ENCODE peak calls at places on chromosomes 13 and 19, in four cellular contexts. One of them, this sample, is unnamed.

GRCh38 chr13:20960663-20961309 is 58.2 kb upstream of the XPO4 start:
- DNase-seq in mesendoderm: no peak
- DNase-seq in H1: no peak
- DNase-seq in H9: no peak
- DNase-seq in this sample: no peak

GRCh38 chr19:41682437-41682836 is 5.6 kb downstream of the CEACAM7 start:
- DNase-seq in H9: no peak
- DNase-seq in mesendoderm: no peak
- DNase-seq in H1: no peak
- DNase-seq in this sample: no peak

GRCh38 chr19:54100560-54100959 is at the start of gene OSCAR:
- DNase-seq in H9: no peak
- DNase-seq in mesendoderm: no peak
- DNase-seq in H1: no peak
- DNase-seq in this sample: no peak

GRCh38 chr19:45161715-45162463 is 1.1 kb upstream of the NKPD1 start:
- DNase-seq in mesendoderm: peak; percentile 63
- DNase-seq in H9: peak; percentile 80
- DNase-seq in H1: peak; percentile 86
- DNase-seq in this sample: peak; percentile 28

GRCh38 chr13:22128413-22129198 is 457.7 kb downstream of the FGF9 start:
- DNase-seq in H9: no peak
- DNase-seq in mesendoderm: no peak
- DNase-seq in H1: no peak
- DNase-seq in this sample: peak; percentile 59

GRCh38 chr13:36858285-36858684 is 39.3 kb downstream of the RFXAP start:
- DNase-seq in mesendoderm: peak; percentile 84
- DNase-seq in H1: no peak
- DNase-seq in H9: no peak
- DNase-seq in this sample: peak; percentile 65

GRCh38 chr13:106858910-106859309 is 291.0 kb upstream of the ARGLU1 start:
- DNase-seq in H1: no peak
- DNase-seq in mesendoderm: peak; percentile 79
- DNase-seq in H9: no peak
- DNase-seq in this sample: no peak

GRCh38 chr13:30466358-30466714 is 600 bp upstream of the HMGB1 start:
- DNase-seq in H9: no peak
- DNase-seq in H1: no peak
- DNase-seq in mesendoderm: peak; percentile 64
- DNase-seq in this sample: peak; percentile 60

GRCh38 chr19:18310118-18310909 is 12.6 kb downstream of the LSM4 start:
- DNase-seq in H9: no peak
- DNase-seq in mesendoderm: no peak
- DNase-seq in H1: no peak
- DNase-seq in this sample: no peak

GRCh38 chr19:46878613-46879375 is 18.0 kb downstream of the ARHGAP35 start:
- DNase-seq in mesendoderm: no peak
- DNase-seq in H9: no peak
- DNase-seq in H1: no peak
- DNase-seq in this sample: peak; percentile 93

GRCh38 chr19:609001-609340 is 19.3 kb downstream of the HCN2 start:
- DNase-seq in H1: no peak
- DNase-seq in mesendoderm: no peak
- DNase-seq in H9: no peak
- DNase-seq in this sample: no peak

GRCh38 chr19:55643003-55643732 is at the start of gene ZNF581:
- DNase-seq in H9: peak; percentile 71
- DNase-seq in mesendoderm: peak; percentile 87
- DNase-seq in H1: peak; percentile 90
- DNase-seq in this sample: peak; percentile 78

GRCh38 chr13:103663996-103664395 is 597.8 kb upstream of the SLC10A2 start:
- DNase-seq in H1: no peak
- DNase-seq in H9: no peak
- DNase-seq in mesendoderm: no peak
- DNase-seq in this sample: no peak

GRCh38 chr13:65472336-65472735 is 1757.8 kb downstream of the PCDH9 start:
- DNase-seq in H1: no peak
- DNase-seq in H9: no peak
- DNase-seq in mesendoderm: no peak
- DNase-seq in this sample: no peak

GRCh38 chr19:51568456-51568855 is 2.6 kb upstream of the ZNF175 start:
- DNase-seq in H9: no peak
- DNase-seq in H1: no peak
- DNase-seq in mesendoderm: no peak
- DNase-seq in this sample: no peak

GRCh38 chr13:32911506-32911905 is 104.7 kb upstream of the KL start:
- DNase-seq in mesendoderm: peak; percentile 76
- DNase-seq in H1: no peak
- DNase-seq in H9: peak; percentile 70
- DNase-seq in this sample: peak; percentile 57

GRCh38 chr13:114111577-114111976 is 20.8 kb downstream of the RASA3 start:
- DNase-seq in mesendoderm: no peak
- DNase-seq in H1: no peak
- DNase-seq in H9: no peak
- DNase-seq in this sample: peak; percentile 97

GRCh38 chr19:28977826-28978225 is 235.1 kb downstream of the UQCRFS1 start:
- DNase-seq in H9: no peak
- DNase-seq in H1: peak; percentile 52
- DNase-seq in mesendoderm: peak; percentile 29
- DNase-seq in this sample: no peak

GRCh38 chr19:28985201-28985600 is 227.8 kb downstream of the UQCRFS1 start:
- DNase-seq in mesendoderm: no peak
- DNase-seq in H1: no peak
- DNase-seq in H9: no peak
- DNase-seq in this sample: no peak

GRCh38 chr19:28984315-28984714 is 228.6 kb downstream of the UQCRFS1 start:
- DNase-seq in mesendoderm: no peak
- DNase-seq in H1: no peak
- DNase-seq in H9: no peak
- DNase-seq in this sample: no peak

GRCh38 chr19:28980236-28980868 is 232.6 kb downstream of the UQCRFS1 start:
- DNase-seq in H1: no peak
- DNase-seq in mesendoderm: peak; percentile 75
- DNase-seq in H9: peak; percentile 73
- DNase-seq in this sample: peak; percentile 68

GRCh38 chr19:28981994-28982393 is 231.0 kb downstream of the UQCRFS1 start:
- DNase-seq in mesendoderm: no peak
- DNase-seq in H9: no peak
- DNase-seq in H1: no peak
- DNase-seq in this sample: no peak
- H4K5ac ChIP-seq in mesendoderm: no peak overlapping the region
- H4K5ac ChIP-seq in H9: no peak overlapping the region
- H4K5ac ChIP-seq in H1: no peak overlapping the region
- H4K5ac ChIP-seq in this sample: no peak overlapping the region

DNA sequence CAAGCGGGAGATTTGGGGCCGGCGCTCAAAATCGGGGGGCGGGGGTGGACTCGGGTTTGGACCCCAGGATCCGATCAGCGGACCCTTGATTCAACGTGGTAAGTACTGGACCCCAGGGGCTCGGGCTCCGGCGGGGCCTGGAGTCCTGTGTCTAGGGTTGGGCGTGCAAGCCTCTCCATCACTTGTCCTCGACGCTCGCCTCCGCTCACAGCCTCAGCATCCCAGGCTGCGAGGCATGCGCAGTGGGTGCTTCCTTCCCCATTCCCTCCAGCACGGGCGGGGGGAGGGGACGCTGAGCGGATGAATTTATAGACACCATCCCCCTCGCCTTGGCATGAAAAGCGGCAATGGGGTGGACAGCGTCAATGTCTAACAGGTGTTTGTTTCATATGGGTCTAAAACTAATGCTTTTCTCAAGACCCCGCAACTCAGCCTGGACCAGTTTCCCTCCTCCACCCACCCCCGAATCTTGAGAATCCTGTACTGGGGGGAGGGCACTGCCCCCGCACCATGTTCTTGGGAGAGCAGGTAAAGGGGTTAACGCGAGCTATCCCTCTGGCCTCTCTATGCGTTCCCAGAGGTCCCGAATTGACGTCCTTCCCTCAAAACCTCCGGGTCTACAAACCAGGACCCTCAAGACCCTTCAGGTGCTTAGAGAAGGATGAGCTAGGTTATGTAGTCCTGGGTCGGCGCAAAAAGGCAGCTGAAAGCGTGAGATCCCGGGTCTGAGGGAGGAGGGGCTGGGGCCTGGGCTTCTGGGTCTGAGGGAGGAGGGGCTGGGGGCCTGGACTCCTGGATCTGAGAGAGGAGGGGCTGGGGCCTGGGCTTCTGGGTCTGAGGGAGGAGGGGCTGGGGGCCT is 556 bp downstream of the CPT1C start:
- DNase-seq in mesendoderm: peak; percentile 87
- DNase-seq in H9: peak; percentile 78
- DNase-seq in H1: peak; percentile 84
- DNase-seq in this sample: peak; percentile 70
- H3K9ac ChIP-seq in mesendoderm: peak overlapping the region; percentile 72
- H3K9ac ChIP-seq in H9: peak overlapping the region; percentile 3
- H3K9ac ChIP-seq in H1: peak overlapping the region; percentile 2
- H3K9ac ChIP-seq in this sample: peak overlapping the region; percentile 59

GRCh38 chr19:29858000-29858596 is 46.3 kb downstream of the CCNE1 start:
- DNase-seq in mesendoderm: peak; percentile 69
- DNase-seq in H9: peak; percentile 84
- DNase-seq in H1: peak; percentile 82
- DNase-seq in this sample: no peak
- H2AK5ac ChIP-seq in mesendoderm: no peak overlapping the region
- H2AK5ac ChIP-seq in H9: no peak overlapping the region
- H2AK5ac ChIP-seq in H1: no peak overlapping the region
- H2AK5ac ChIP-seq in this sample: no peak overlapping the region

DNA sequence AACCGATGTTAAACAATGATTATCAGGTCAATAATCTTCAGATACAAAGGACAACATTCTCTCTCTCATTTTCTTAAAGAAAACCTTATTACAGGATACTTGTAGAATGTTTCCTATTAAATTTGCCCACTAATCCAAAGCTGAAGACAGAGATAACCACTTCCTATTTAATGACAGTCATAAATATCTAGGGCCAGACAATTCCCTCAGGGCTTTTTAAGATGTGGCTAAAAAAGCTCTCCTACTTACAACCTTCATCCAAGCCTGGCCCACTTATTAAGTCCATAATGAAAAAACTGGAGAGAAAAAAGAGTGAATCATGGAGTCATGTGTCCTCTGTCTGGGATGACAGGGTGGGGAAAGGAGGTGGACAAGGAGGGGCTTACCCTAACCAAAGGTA is 235.9 kb downstream of the KLF12 start:
- DNase-seq in H1: no peak
- DNase-seq in mesendoderm: no peak
- DNase-seq in H9: no peak
- DNase-seq in this sample: no peak
- H4K5ac ChIP-seq in H1: no peak overlapping the region
- H4K5ac ChIP-seq in mesendoderm: no peak overlapping the region
- H4K5ac ChIP-seq in H9: no peak overlapping the region
- H4K5ac ChIP-seq in this sample: no peak overlapping the region

This sample was measured in IMR-90.